ENCODE peak calls at places on chromosomes 3 and 15, in five cellular contexts. I is GM03348, R is HL-60, H is DND-41, V is activated T-cell treated with anti-CD3 and anti-CD28 coated beads for 48 hours. J is an unnamed sample.

GRCh38 chr3:99644017-99644416 is 5.6 kb downstream of the COL8A1 start:
- DNase-seq in I (no peak), H (no peak), V (no peak), R (no peak), J (no peak)

GRCh38 chr3:195064300-195064931 is 206.5 kb downstream of the XXYLT1 start:
- DNase-seq in R (no peak), I (no peak), V (no peak), H (no peak), J (no peak)

GRCh38 chr15:31478781-31479221 is 152.2 kb downstream of the KLF13 start:
- DNase-seq in V (no peak), I (no peak), H (no peak), R (no peak), J (no peak)

GRCh38 chr3:42012935-42013651 is 51.2 kb upstream of the ULK4 start:
- DNase-seq in R (peak), V (peak), I (peak), H (peak), J (peak)

GRCh38 chr3:5095879-5096278 is 26.2 kb upstream of the ARL8B start:
- DNase-seq in I (peak), V (peak), R (no peak), H (no peak), J (no peak)

GRCh38 chr3:149368201-149368849 is 9.1 kb downstream of the TM4SF1 start:
- DNase-seq in I (no peak), H (no peak), R (no peak), V (no peak), J (no peak)

GRCh38 chr3:4322635-4323034 is 19.5 kb downstream of the SETMAR start:
- DNase-seq in R (peak), I (peak), H (no peak), V (no peak), J (peak)

GRCh38 chr3:142315083-142315482 is 89.7 kb upstream of the GK5 start:
- DNase-seq in R (no peak), V (no peak), I (peak), H (no peak), J (peak)

GRCh38 chr15:86540840-86541467 is 461.3 kb downstream of the AGBL1 start:
- DNase-seq in I (no peak), H (no peak), R (no peak), V (no peak), J (no peak)

GRCh38 chr15:29792426-29793159 is 29.7 kb downstream of the TJP1 start:
- DNase-seq in V (no peak), R (no peak), H (no peak), I (no peak), J (peak)

GRCh38 chr3:54360320-54360719 is 238.0 kb downstream of the CACNA2D3 start:
- DNase-seq in I (no peak), R (no peak), H (no peak), V (no peak), J (no peak)

GRCh38 chr3:177521305-177521704 is 324.0 kb upstream of the TBL1XR1 start:
- DNase-seq in V (no peak), H (no peak), I (no peak), R (no peak), J (no peak)

GRCh38 chr15:27091270-27091940 is 120.4 kb downstream of the GABRG3 start:
- DNase-seq in H (no peak), V (no peak), R (no peak), I (no peak), J (no peak)

GRCh38 chr3:56879453-56880224 is 77.9 kb upstream of the ARHGEF3 start:
- DNase-seq in I (peak), R (no peak), V (no peak), H (no peak), J (peak)

GRCh38 chr3:43876648-43877047 is 185.9 kb downstream of the ABHD5 start:
- DNase-seq in I (no peak), V (no peak), H (no peak), R (no peak), J (no peak)